ENCODE peak calls at places on chromosomes 3 and 15, in seven cellular contexts. One of them, this sample, is unnamed.

GRCh38 chr3:62630664-62631063 is 244.6 kb downstream of the CADPS start:
- DNase-seq in hepatocyte: no peak
- DNase-seq in HFF-Myc: no peak
- DNase-seq in lower lobe of right lung: no peak
- DNase-seq in pons: no peak
- DNase-seq in activated naive CD8-positive, alpha-beta T cell treated with anti-CD3 and anti-CD28 coated beads, Interleukin-2, amount 50 U/mL, for 24 hours: no peak
- DNase-seq in DMS153: no peak
- DNase-seq in this sample: no peak

GRCh38 chr3:14289590-14290453 is 111.2 kb downstream of the LSM3 start:
- DNase-seq in lower lobe of right lung: no peak
- DNase-seq in DMS153: no peak
- DNase-seq in activated naive CD8-positive, alpha-beta T cell treated with anti-CD3 and anti-CD28 coated beads, Interleukin-2, amount 50 U/mL, for 24 hours: no peak
- DNase-seq in hepatocyte: peak
- DNase-seq in HFF-Myc: peak
- DNase-seq in pons: peak
- DNase-seq in this sample: peak

GRCh38 chr15:88331291-88331690 is 74.8 kb upstream of the NTRK3 start:
- DNase-seq in activated naive CD8-positive, alpha-beta T cell treated with anti-CD3 and anti-CD28 coated beads, Interleukin-2, amount 50 U/mL, for 24 hours: peak
- DNase-seq in HFF-Myc: peak
- DNase-seq in pons: peak
- DNase-seq in hepatocyte: peak
- DNase-seq in DMS153: no peak
- DNase-seq in lower lobe of right lung: peak
- DNase-seq in this sample: peak

GRCh38 chr3:29176501-29176900 is 104.4 kb upstream of the RBMS3 start:
- DNase-seq in DMS153: peak
- DNase-seq in activated naive CD8-positive, alpha-beta T cell treated with anti-CD3 and anti-CD28 coated beads, Interleukin-2, amount 50 U/mL, for 24 hours: no peak
- DNase-seq in HFF-Myc: no peak
- DNase-seq in lower lobe of right lung: no peak
- DNase-seq in pons: peak
- DNase-seq in hepatocyte: no peak
- DNase-seq in this sample: no peak

GRCh38 chr15:59168536-59168935 is 38.1 kb upstream of the LDHAL6B start:
- DNase-seq in hepatocyte: no peak
- DNase-seq in lower lobe of right lung: no peak
- DNase-seq in DMS153: no peak
- DNase-seq in HFF-Myc: no peak
- DNase-seq in activated naive CD8-positive, alpha-beta T cell treated with anti-CD3 and anti-CD28 coated beads, Interleukin-2, amount 50 U/mL, for 24 hours: peak
- DNase-seq in pons: no peak
- DNase-seq in this sample: no peak

GRCh38 chr3:170724599-170724998 is 138.7 kb upstream of the SLC7A14 start:
- DNase-seq in activated naive CD8-positive, alpha-beta T cell treated with anti-CD3 and anti-CD28 coated beads, Interleukin-2, amount 50 U/mL, for 24 hours: no peak
- DNase-seq in hepatocyte: no peak
- DNase-seq in pons: no peak
- DNase-seq in lower lobe of right lung: no peak
- DNase-seq in DMS153: no peak
- DNase-seq in HFF-Myc: no peak
- DNase-seq in this sample: no peak

GRCh38 chr3:10852031-10852795 is 36.2 kb downstream of the SLC6A11 start:
- DNase-seq in hepatocyte: no peak
- DNase-seq in activated naive CD8-positive, alpha-beta T cell treated with anti-CD3 and anti-CD28 coated beads, Interleukin-2, amount 50 U/mL, for 24 hours: no peak
- DNase-seq in lower lobe of right lung: no peak
- DNase-seq in HFF-Myc: no peak
- DNase-seq in pons: peak
- DNase-seq in DMS153: no peak
- DNase-seq in this sample: no peak

GRCh38 chr3:131526801-131527347 is 24.1 kb upstream of the MRPL3 start:
- DNase-seq in DMS153: peak
- DNase-seq in pons: no peak
- DNase-seq in lower lobe of right lung: peak
- DNase-seq in HFF-Myc: no peak
- DNase-seq in hepatocyte: peak
- DNase-seq in activated naive CD8-positive, alpha-beta T cell treated with anti-CD3 and anti-CD28 coated beads, Interleukin-2, amount 50 U/mL, for 24 hours: peak
- DNase-seq in this sample: peak

GRCh38 chr3:65303431-65303830 is 615.6 kb upstream of the ADAMTS9 start:
- DNase-seq in HFF-Myc: no peak
- DNase-seq in hepatocyte: no peak
- DNase-seq in pons: no peak
- DNase-seq in activated naive CD8-positive, alpha-beta T cell treated with anti-CD3 and anti-CD28 coated beads, Interleukin-2, amount 50 U/mL, for 24 hours: no peak
- DNase-seq in DMS153: no peak
- DNase-seq in lower lobe of right lung: no peak
- DNase-seq in this sample: no peak

GRCh38 chr3:51082363-51082762 is 302.7 kb upstream of the MANF start:
- DNase-seq in hepatocyte: no peak
- DNase-seq in DMS153: no peak
- DNase-seq in pons: no peak
- DNase-seq in lower lobe of right lung: no peak
- DNase-seq in HFF-Myc: no peak
- DNase-seq in activated naive CD8-positive, alpha-beta T cell treated with anti-CD3 and anti-CD28 coated beads, Interleukin-2, amount 50 U/mL, for 24 hours: no peak
- DNase-seq in this sample: no peak

GRCh38 chr3:108096506-108097325 is 5.9 kb upstream of the CD47 start:
- DNase-seq in lower lobe of right lung: no peak
- DNase-seq in hepatocyte: no peak
- DNase-seq in DMS153: no peak
- DNase-seq in HFF-Myc: no peak
- DNase-seq in activated naive CD8-positive, alpha-beta T cell treated with anti-CD3 and anti-CD28 coated beads, Interleukin-2, amount 50 U/mL, for 24 hours: no peak
- DNase-seq in pons: no peak
- DNase-seq in this sample: no peak

This sample was measured in islet precursor cell.